ENCODE peak calls at places on chromosomes 12 and 14, in seven cellular contexts. W, Q, A, Y, C, G and L are unnamed samples.

GRCh38 chr12:64735447-64735846 is 23.8 kb downstream of the GNS start:
- DNase-seq in W (no peak), G (no peak), A (no peak), Q (no peak), C (no peak), Y (no peak), L (no peak)

GRCh38 chr14:91350813-91351507 is 66.7 kb downstream of the CCDC88C start:
- DNase-seq in W (peak), A (no peak), C (no peak), Y (no peak), Q (no peak), G (peak), L (no peak)

GRCh38 chr14:59184396-59184795 is 4.1 kb upstream of the DAAM1 start:
- DNase-seq in W (no peak), Q (no peak), A (no peak), Y (no peak), C (no peak), G (no peak), L (no peak)

GRCh38 chr14:57391609-57392195 is 1.3 kb downstream of the NAA30 start:
- DNase-seq in W (no peak), Y (no peak), C (no peak), A (peak), G (no peak), Q (no peak), L (no peak)

GRCh38 chr12:52224154-52224553 is 8.9 kb upstream of the KRT7 start:
- DNase-seq in W (no peak), Y (no peak), A (peak), G (no peak), Q (no peak), C (no peak), L (no peak)

GRCh38 chr14:66380143-66380542 is 106.0 kb upstream of the CCDC196 start:
- DNase-seq in Q (no peak), A (no peak), Y (no peak), C (no peak), G (no peak), W (no peak), L (no peak)

GRCh38 chr12:26031318-26031717 is 72.8 kb downstream of the RASSF8 start:
- DNase-seq in W (no peak), Q (no peak), C (no peak), Y (no peak), G (no peak), A (no peak), L (no peak)

GRCh38 chr14:68891851-68892660 is 87.0 kb downstream of the ACTN1 start:
- DNase-seq in A (peak), Q (no peak), Y (no peak), C (no peak), G (no peak), W (no peak), L (no peak)

GRCh38 chr12:123942911-123943648 is 29.6 kb downstream of the CCDC92 start:
- DNase-seq in A (peak), Q (no peak), G (no peak), Y (no peak), C (no peak), W (no peak), L (no peak)

GRCh38 chr12:27462851-27463250 is 16.3 kb downstream of the SMCO2 start:
- DNase-seq in Q (no peak), W (no peak), A (no peak), G (no peak), Y (no peak), C (no peak), L (no peak)

GRCh38 chr12:91178139-91178561 is 4.5 kb downstream of the DCN start:
- DNase-seq in C (no peak), W (peak), Y (no peak), Q (no peak), G (no peak), A (peak), L (peak)

GRCh38 chr12:110065540-110065939 is 17.2 kb upstream of the C12orf76 start:
- DNase-seq in A (no peak), G (no peak), W (no peak), Q (no peak), Y (no peak), C (no peak), L (no peak)

GRCh38 chr12:108980831-108981618 is 39.8 kb downstream of the SVOP start:
- DNase-seq in C (no peak), W (no peak), A (peak), Y (no peak), Q (no peak), G (no peak), L (no peak)

GRCh38 chr12:110431957-110432587 is 18.1 kb downstream of the ARPC3 start:
- DNase-seq in A (no peak), Q (no peak), C (no peak), G (peak), W (peak), Y (no peak), L (no peak)

GRCh38 chr12:3342051-3342450 is 149.0 kb upstream of the PRMT8 start:
- DNase-seq in A (peak), Q (peak), Y (no peak), C (peak), G (no peak), W (no peak), L (peak)